ENCODE peak calls at places on chromosomes 4 and X, in seven cellular contexts. One of them, this sample, is unnamed.

GRCh38 chr4:182142146-182143085 is 100.8 kb upstream of the TENM3 start:
- DNase-seq in NCI-H187: no peak
- DNase-seq in activated CD4-positive, alpha-beta T cell treated with anti-CD3 and anti-CD28 coated beads, Interleukin-2, amount 50 U/mL, for 24 hours: no peak
- DNase-seq in Panc1: no peak
- DNase-seq in PC-9: no peak
- DNase-seq in heart right ventricle: no peak
- DNase-seq in cardiac fibroblast: peak; percentile 3
- DNase-seq in this sample: no peak

GRCh38 chr4:182939680-182940079 is 22.5 kb upstream of the DCTD start:
- DNase-seq in PC-9: no peak
- DNase-seq in activated CD4-positive, alpha-beta T cell treated with anti-CD3 and anti-CD28 coated beads, Interleukin-2, amount 50 U/mL, for 24 hours: no peak
- DNase-seq in heart right ventricle: no peak
- DNase-seq in NCI-H187: no peak
- DNase-seq in Panc1: no peak
- DNase-seq in cardiac fibroblast: no peak
- DNase-seq in this sample: no peak

GRCh38 chr4:102868153-102868781 is 525 bp upstream of the CISD2 start:
- DNase-seq in activated CD4-positive, alpha-beta T cell treated with anti-CD3 and anti-CD28 coated beads, Interleukin-2, amount 50 U/mL, for 24 hours: peak; percentile 1
- DNase-seq in PC-9: peak; percentile 2
- DNase-seq in NCI-H187: no peak
- DNase-seq in Panc1: no peak
- DNase-seq in heart right ventricle: peak; percentile 23
- DNase-seq in cardiac fibroblast: no peak
- DNase-seq in this sample: peak; percentile 1

GRCh38 chr4:288891-289290 is 16.4 kb downstream of the ZNF732 start:
- DNase-seq in cardiac fibroblast: peak; percentile 43
- DNase-seq in activated CD4-positive, alpha-beta T cell treated with anti-CD3 and anti-CD28 coated beads, Interleukin-2, amount 50 U/mL, for 24 hours: no peak
- DNase-seq in Panc1: no peak
- DNase-seq in NCI-H187: no peak
- DNase-seq in heart right ventricle: no peak
- DNase-seq in PC-9: no peak
- DNase-seq in this sample: no peak

GRCh38 chr4:54516556-54517215 is 141.1 kb upstream of the KIT start:
- DNase-seq in PC-9: no peak
- DNase-seq in NCI-H187: no peak
- DNase-seq in Panc1: no peak
- DNase-seq in heart right ventricle: peak; percentile 28
- DNase-seq in activated CD4-positive, alpha-beta T cell treated with anti-CD3 and anti-CD28 coated beads, Interleukin-2, amount 50 U/mL, for 24 hours: no peak
- DNase-seq in cardiac fibroblast: peak; percentile 43
- DNase-seq in this sample: no peak

GRCh38 chrX:2926664-2927275 is 2.4 kb downstream of the ARSD start:
- DNase-seq in Panc1: no peak
- DNase-seq in heart right ventricle: no peak
- DNase-seq in PC-9: no peak
- DNase-seq in activated CD4-positive, alpha-beta T cell treated with anti-CD3 and anti-CD28 coated beads, Interleukin-2, amount 50 U/mL, for 24 hours: no peak
- DNase-seq in NCI-H187: no peak
- DNase-seq in cardiac fibroblast: no peak
- DNase-seq in this sample: no peak

GRCh38 chr4:73187325-73187724 is 71.3 kb downstream of the ANKRD17 start:
- DNase-seq in PC-9: no peak
- DNase-seq in activated CD4-positive, alpha-beta T cell treated with anti-CD3 and anti-CD28 coated beads, Interleukin-2, amount 50 U/mL, for 24 hours: no peak
- DNase-seq in NCI-H187: no peak
- DNase-seq in cardiac fibroblast: peak; percentile 61
- DNase-seq in Panc1: no peak
- DNase-seq in heart right ventricle: no peak
- DNase-seq in this sample: no peak

GRCh38 chr4:7513731-7514130 is 79.0 kb upstream of the PSAPL1 start:
- DNase-seq in Panc1: no peak
- DNase-seq in heart right ventricle: no peak
- DNase-seq in cardiac fibroblast: no peak
- DNase-seq in activated CD4-positive, alpha-beta T cell treated with anti-CD3 and anti-CD28 coated beads, Interleukin-2, amount 50 U/mL, for 24 hours: no peak
- DNase-seq in NCI-H187: no peak
- DNase-seq in PC-9: peak; percentile 68
- DNase-seq in this sample: peak; percentile 81

GRCh38 chrX:2445662-2446623 is 54.8 kb downstream of the DHRSX start:
- DNase-seq in PC-9: no peak
- DNase-seq in activated CD4-positive, alpha-beta T cell treated with anti-CD3 and anti-CD28 coated beads, Interleukin-2, amount 50 U/mL, for 24 hours: no peak
- DNase-seq in cardiac fibroblast: no peak
- DNase-seq in Panc1: no peak
- DNase-seq in heart right ventricle: no peak
- DNase-seq in NCI-H187: no peak
- DNase-seq in this sample: no peak

GRCh38 chrX:117274943-117275342 is 812.2 kb upstream of the CT83 start:
- DNase-seq in cardiac fibroblast: no peak
- DNase-seq in PC-9: no peak
- DNase-seq in heart right ventricle: no peak
- DNase-seq in NCI-H187: no peak
- DNase-seq in activated CD4-positive, alpha-beta T cell treated with anti-CD3 and anti-CD28 coated beads, Interleukin-2, amount 50 U/mL, for 24 hours: no peak
- DNase-seq in Panc1: no peak
- DNase-seq in this sample: no peak

GRCh38 chr4:127304356-127304755 is 328.4 kb upstream of the INTU start:
- DNase-seq in Panc1: no peak
- DNase-seq in cardiac fibroblast: no peak
- DNase-seq in heart right ventricle: no peak
- DNase-seq in activated CD4-positive, alpha-beta T cell treated with anti-CD3 and anti-CD28 coated beads, Interleukin-2, amount 50 U/mL, for 24 hours: no peak
- DNase-seq in NCI-H187: no peak
- DNase-seq in PC-9: no peak
- DNase-seq in this sample: no peak

GRCh38 chrX:108297290-108297689 is 140.9 kb downstream of the COL4A6 start:
- DNase-seq in PC-9: no peak
- DNase-seq in NCI-H187: no peak
- DNase-seq in cardiac fibroblast: no peak
- DNase-seq in activated CD4-positive, alpha-beta T cell treated with anti-CD3 and anti-CD28 coated beads, Interleukin-2, amount 50 U/mL, for 24 hours: no peak
- DNase-seq in heart right ventricle: no peak
- DNase-seq in Panc1: no peak
- DNase-seq in this sample: no peak

GRCh38 chrX:2707334-2707760 is 16.3 kb downstream of the CD99 start:
- DNase-seq in Panc1: peak; percentile 50
- DNase-seq in activated CD4-positive, alpha-beta T cell treated with anti-CD3 and anti-CD28 coated beads, Interleukin-2, amount 50 U/mL, for 24 hours: peak; percentile 62
- DNase-seq in heart right ventricle: peak; percentile 34
- DNase-seq in PC-9: peak; percentile 82
- DNase-seq in cardiac fibroblast: peak; percentile 97
- DNase-seq in NCI-H187: no peak
- DNase-seq in this sample: no peak

GRCh38 chr4:185036842-185037241 is 18.6 kb downstream of the HELT start:
- DNase-seq in Panc1: no peak
- DNase-seq in cardiac fibroblast: no peak
- DNase-seq in PC-9: no peak
- DNase-seq in activated CD4-positive, alpha-beta T cell treated with anti-CD3 and anti-CD28 coated beads, Interleukin-2, amount 50 U/mL, for 24 hours: no peak
- DNase-seq in NCI-H187: no peak
- DNase-seq in heart right ventricle: no peak
- DNase-seq in this sample: no peak

GRCh38 chr4:65943076-65943475 is 272.8 kb upstream of the EPHA5 start:
- DNase-seq in heart right ventricle: no peak
- DNase-seq in NCI-H187: no peak
- DNase-seq in cardiac fibroblast: peak; percentile 91
- DNase-seq in Panc1: no peak
- DNase-seq in activated CD4-positive, alpha-beta T cell treated with anti-CD3 and anti-CD28 coated beads, Interleukin-2, amount 50 U/mL, for 24 hours: no peak
- DNase-seq in PC-9: peak; percentile 22
- DNase-seq in this sample: no peak

GRCh38 chr4:122091397-122091796 is 60.7 kb upstream of the BLTP1 start:
- DNase-seq in activated CD4-positive, alpha-beta T cell treated with anti-CD3 and anti-CD28 coated beads, Interleukin-2, amount 50 U/mL, for 24 hours: no peak
- DNase-seq in cardiac fibroblast: no peak
- DNase-seq in NCI-H187: no peak
- DNase-seq in PC-9: no peak
- DNase-seq in Panc1: no peak
- DNase-seq in heart right ventricle: no peak
- DNase-seq in this sample: no peak

GRCh38 chr4:39151120-39151713 is 31.1 kb upstream of the WDR19 start:
- DNase-seq in NCI-H187: no peak
- DNase-seq in cardiac fibroblast: peak; percentile 48
- DNase-seq in heart right ventricle: no peak
- DNase-seq in activated CD4-positive, alpha-beta T cell treated with anti-CD3 and anti-CD28 coated beads, Interleukin-2, amount 50 U/mL, for 24 hours: no peak
- DNase-seq in Panc1: no peak
- DNase-seq in PC-9: no peak
- DNase-seq in this sample: no peak

GRCh38 chr4:143482753-143483362 is 30.6 kb upstream of the SMARCA5 start:
- DNase-seq in cardiac fibroblast: peak; percentile 73
- DNase-seq in activated CD4-positive, alpha-beta T cell treated with anti-CD3 and anti-CD28 coated beads, Interleukin-2, amount 50 U/mL, for 24 hours: no peak
- DNase-seq in PC-9: peak; percentile 16
- DNase-seq in heart right ventricle: no peak
- DNase-seq in NCI-H187: no peak
- DNase-seq in Panc1: peak; percentile 2
- DNase-seq in this sample: no peak

GRCh38 chrX:115023139-115023538 is 5.7 kb upstream of the IL13RA2 start:
- DNase-seq in PC-9: no peak
- DNase-seq in NCI-H187: no peak
- DNase-seq in activated CD4-positive, alpha-beta T cell treated with anti-CD3 and anti-CD28 coated beads, Interleukin-2, amount 50 U/mL, for 24 hours: no peak
- DNase-seq in heart right ventricle: no peak
- DNase-seq in Panc1: no peak
- DNase-seq in cardiac fibroblast: peak; percentile 72
- DNase-seq in this sample: no peak

GRCh38 chr4:151117371-151117962 is 18.0 kb downstream of the RPS3A start:
- DNase-seq in activated CD4-positive, alpha-beta T cell treated with anti-CD3 and anti-CD28 coated beads, Interleukin-2, amount 50 U/mL, for 24 hours: peak; percentile 31
- DNase-seq in NCI-H187: no peak
- DNase-seq in PC-9: peak; percentile 56
- DNase-seq in Panc1: peak; percentile 39
- DNase-seq in heart right ventricle: no peak
- DNase-seq in cardiac fibroblast: peak; percentile 78
- DNase-seq in this sample: no peak

GRCh38 chr4:107183155-107183774 is 147.2 kb upstream of the DKK2 start:
- DNase-seq in activated CD4-positive, alpha-beta T cell treated with anti-CD3 and anti-CD28 coated beads, Interleukin-2, amount 50 U/mL, for 24 hours: peak; percentile 4
- DNase-seq in NCI-H187: no peak
- DNase-seq in cardiac fibroblast: peak; percentile 79
- DNase-seq in Panc1: peak; percentile 24
- DNase-seq in PC-9: no peak
- DNase-seq in heart right ventricle: no peak
- DNase-seq in this sample: peak; percentile 2

GRCh38 chr4:182113774-182114173 is 129.4 kb upstream of the TENM3 start:
- DNase-seq in PC-9: no peak
- DNase-seq in activated CD4-positive, alpha-beta T cell treated with anti-CD3 and anti-CD28 coated beads, Interleukin-2, amount 50 U/mL, for 24 hours: no peak
- DNase-seq in Panc1: no peak
- DNase-seq in cardiac fibroblast: no peak
- DNase-seq in heart right ventricle: no peak
- DNase-seq in NCI-H187: no peak
- DNase-seq in this sample: no peak

GRCh38 chrX:40040686-40041461 is 56.9 kb downstream of the BCOR start:
- DNase-seq in heart right ventricle: no peak
- DNase-seq in NCI-H187: no peak
- DNase-seq in Panc1: no peak
- DNase-seq in PC-9: no peak
- DNase-seq in activated CD4-positive, alpha-beta T cell treated with anti-CD3 and anti-CD28 coated beads, Interleukin-2, amount 50 U/mL, for 24 hours: no peak
- DNase-seq in cardiac fibroblast: no peak
- DNase-seq in this sample: no peak

GRCh38 chr4:6710282-6710681 is 617 bp upstream of the MRFAP1L1 start:
- DNase-seq in Panc1: no peak
- DNase-seq in heart right ventricle: no peak
- DNase-seq in activated CD4-positive, alpha-beta T cell treated with anti-CD3 and anti-CD28 coated beads, Interleukin-2, amount 50 U/mL, for 24 hours: no peak
- DNase-seq in PC-9: no peak
- DNase-seq in cardiac fibroblast: no peak
- DNase-seq in NCI-H187: no peak
- DNase-seq in this sample: no peak

GRCh38 chr4:151199496-151200190 is 77.3 kb upstream of the PRSS48 start:
- DNase-seq in PC-9: no peak
- DNase-seq in cardiac fibroblast: no peak
- DNase-seq in activated CD4-positive, alpha-beta T cell treated with anti-CD3 and anti-CD28 coated beads, Interleukin-2, amount 50 U/mL, for 24 hours: no peak
- DNase-seq in NCI-H187: no peak
- DNase-seq in Panc1: no peak
- DNase-seq in heart right ventricle: peak; percentile 23
- DNase-seq in this sample: peak; percentile 13

GRCh38 chrX:68273887-68274286 is 159.4 kb downstream of the OPHN1 start:
- DNase-seq in PC-9: no peak
- DNase-seq in activated CD4-positive, alpha-beta T cell treated with anti-CD3 and anti-CD28 coated beads, Interleukin-2, amount 50 U/mL, for 24 hours: no peak
- DNase-seq in NCI-H187: no peak
- DNase-seq in heart right ventricle: no peak
- DNase-seq in Panc1: no peak
- DNase-seq in cardiac fibroblast: peak; percentile 28
- DNase-seq in this sample: no peak

GRCh38 chr4:122711893-122712292 is 20.6 kb upstream of the BBS12 start:
- DNase-seq in cardiac fibroblast: no peak
- DNase-seq in Panc1: no peak
- DNase-seq in activated CD4-positive, alpha-beta T cell treated with anti-CD3 and anti-CD28 coated beads, Interleukin-2, amount 50 U/mL, for 24 hours: no peak
- DNase-seq in PC-9: no peak
- DNase-seq in heart right ventricle: no peak
- DNase-seq in NCI-H187: no peak
- DNase-seq in this sample: no peak

GRCh38 chrX:54093159-54093558 is 48.9 kb upstream of the PHF8 start:
- DNase-seq in Panc1: no peak
- DNase-seq in cardiac fibroblast: peak; percentile 61
- DNase-seq in PC-9: no peak
- DNase-seq in activated CD4-positive, alpha-beta T cell treated with anti-CD3 and anti-CD28 coated beads, Interleukin-2, amount 50 U/mL, for 24 hours: no peak
- DNase-seq in NCI-H187: no peak
- DNase-seq in heart right ventricle: no peak
- DNase-seq in this sample: no peak

GRCh38 chr4:6221296-6221850 is 21.0 kb upstream of the JAKMIP1 start:
- DNase-seq in activated CD4-positive, alpha-beta T cell treated with anti-CD3 and anti-CD28 coated beads, Interleukin-2, amount 50 U/mL, for 24 hours: no peak
- DNase-seq in heart right ventricle: no peak
- DNase-seq in NCI-H187: no peak
- DNase-seq in Panc1: no peak
- DNase-seq in PC-9: no peak
- DNase-seq in cardiac fibroblast: no peak
- DNase-seq in this sample: no peak

GRCh38 chrX:139826065-139827044 is 106.5 kb downstream of the ATP11C start:
- DNase-seq in Panc1: no peak
- DNase-seq in NCI-H187: no peak
- DNase-seq in PC-9: no peak
- DNase-seq in activated CD4-positive, alpha-beta T cell treated with anti-CD3 and anti-CD28 coated beads, Interleukin-2, amount 50 U/mL, for 24 hours: no peak
- DNase-seq in heart right ventricle: no peak
- DNase-seq in cardiac fibroblast: peak; percentile 71
- DNase-seq in this sample: no peak

This sample was measured in caudate nucleus.